ENCODE peak calls at places on chromosome 13, in ten cellular contexts. One of them, this sample, is unnamed.
A peak's percentile ranks its signal among the peaks of the same experiment; 100 is the strongest.

GRCh38 chr13:53198017-53198416 is 169.4 kb downstream of the OLFM4 start:
- DNase-seq in AG04449: no peak
- DNase-seq in astrocyte of the spinal cord: no peak
- DNase-seq in Kasumi-1: peak; percentile 62
- DNase-seq in Right ventricle myocardium superior: no peak
- DNase-seq in AML-193: peak; percentile 5
- DNase-seq in tibial artery: no peak
- DNase-seq in Ammon's horn: peak; percentile 40
- DNase-seq in GM03348: no peak
- DNase-seq in DMS153: peak; percentile 65
- DNase-seq in this sample: no peak

GRCh38 chr13:77979721-77980377 is 61.2 kb upstream of the EDNRB start:
- DNase-seq in GM03348: no peak
- DNase-seq in AML-193: no peak
- DNase-seq in Kasumi-1: no peak
- DNase-seq in Ammon's horn: no peak
- DNase-seq in DMS153: no peak
- DNase-seq in tibial artery: no peak
- DNase-seq in astrocyte of the spinal cord: no peak
- DNase-seq in AG04449: no peak
- DNase-seq in Right ventricle myocardium superior: no peak
- DNase-seq in this sample: no peak

GRCh38 chr13:110331362-110331761 is 24.3 kb downstream of the COL4A2 start:
- DNase-seq in DMS153: no peak
- DNase-seq in astrocyte of the spinal cord: peak; percentile 97
- DNase-seq in Right ventricle myocardium superior: no peak
- DNase-seq in Ammon's horn: no peak
- DNase-seq in AML-193: no peak
- DNase-seq in Kasumi-1: no peak
- DNase-seq in AG04449: no peak
- DNase-seq in tibial artery: peak; percentile 67
- DNase-seq in GM03348: peak; percentile 59
- DNase-seq in this sample: no peak

GRCh38 chr13:21061077-21061945 is at the start of gene LATS2:
- DNase-seq in tibial artery: peak; percentile 98
- DNase-seq in Ammon's horn: peak; percentile 92
- DNase-seq in AML-193: peak; percentile 94
- DNase-seq in AG04449: peak; percentile 70
- DNase-seq in astrocyte of the spinal cord: peak; percentile 95
- DNase-seq in Kasumi-1: peak; percentile 12
- DNase-seq in DMS153: no peak
- DNase-seq in GM03348: peak; percentile 97
- DNase-seq in Right ventricle myocardium superior: peak; percentile 99
- DNase-seq in this sample: peak; percentile 88

GRCh38 chr13:113552079-113552478 is 32.5 kb upstream of the TFDP1 start:
- DNase-seq in AML-193: no peak
- DNase-seq in GM03348: no peak
- DNase-seq in Kasumi-1: no peak
- DNase-seq in tibial artery: peak; percentile 52
- DNase-seq in DMS153: no peak
- DNase-seq in AG04449: no peak
- DNase-seq in Right ventricle myocardium superior: no peak
- DNase-seq in astrocyte of the spinal cord: no peak
- DNase-seq in Ammon's horn: no peak
- DNase-seq in this sample: no peak

GRCh38 chr13:44368062-44368591 is 5.5 kb upstream of the SERP2 start:
- DNase-seq in DMS153: no peak
- DNase-seq in tibial artery: no peak
- DNase-seq in GM03348: peak; percentile 51
- DNase-seq in AG04449: peak; percentile 26
- DNase-seq in astrocyte of the spinal cord: peak; percentile 64
- DNase-seq in Ammon's horn: no peak
- DNase-seq in Right ventricle myocardium superior: no peak
- DNase-seq in Kasumi-1: no peak
- DNase-seq in AML-193: no peak
- DNase-seq in this sample: no peak

GRCh38 chr13:44770951-44771350 is 194.8 kb upstream of the TSC22D1 start:
- DNase-seq in GM03348: no peak
- DNase-seq in DMS153: no peak
- DNase-seq in Right ventricle myocardium superior: no peak
- DNase-seq in astrocyte of the spinal cord: no peak
- DNase-seq in Kasumi-1: no peak
- DNase-seq in tibial artery: no peak
- DNase-seq in AG04449: no peak
- DNase-seq in Ammon's horn: no peak
- DNase-seq in AML-193: no peak
- DNase-seq in this sample: no peak

GRCh38 chr13:43965446-43965845 is 85.7 kb downstream of the LACC1 start:
- DNase-seq in Ammon's horn: no peak
- DNase-seq in Kasumi-1: no peak
- DNase-seq in DMS153: no peak
- DNase-seq in AG04449: no peak
- DNase-seq in AML-193: no peak
- DNase-seq in tibial artery: no peak
- DNase-seq in Right ventricle myocardium superior: no peak
- DNase-seq in GM03348: no peak
- DNase-seq in astrocyte of the spinal cord: no peak
- DNase-seq in this sample: no peak

GRCh38 chr13:113489171-113489548 is 1.4 kb downstream of the DCUN1D2 start:
- DNase-seq in AML-193: no peak
- DNase-seq in Right ventricle myocardium superior: no peak
- DNase-seq in astrocyte of the spinal cord: no peak
- DNase-seq in Kasumi-1: no peak
- DNase-seq in GM03348: no peak
- DNase-seq in tibial artery: no peak
- DNase-seq in Ammon's horn: no peak
- DNase-seq in DMS153: no peak
- DNase-seq in AG04449: no peak
- DNase-seq in this sample: no peak

GRCh38 chr13:111436446-111436845 is 116.0 kb downstream of the TEX29 start:
- DNase-seq in astrocyte of the spinal cord: no peak
- DNase-seq in Kasumi-1: no peak
- DNase-seq in AML-193: no peak
- DNase-seq in Ammon's horn: no peak
- DNase-seq in AG04449: no peak
- DNase-seq in GM03348: no peak
- DNase-seq in tibial artery: no peak
- DNase-seq in DMS153: no peak
- DNase-seq in Right ventricle myocardium superior: no peak
- DNase-seq in this sample: no peak

GRCh38 chr13:38262211-38262610 is 87.4 kb upstream of the UFM1 start:
- DNase-seq in Right ventricle myocardium superior: no peak
- DNase-seq in Kasumi-1: no peak
- DNase-seq in tibial artery: no peak
- DNase-seq in DMS153: no peak
- DNase-seq in AML-193: no peak
- DNase-seq in AG04449: peak; percentile 7
- DNase-seq in Ammon's horn: no peak
- DNase-seq in GM03348: peak; percentile 77
- DNase-seq in astrocyte of the spinal cord: peak; percentile 36
- DNase-seq in this sample: no peak

GRCh38 chr13:50543767-50544166 is 299.7 kb downstream of the DLEU7 start:
- DNase-seq in Right ventricle myocardium superior: no peak
- DNase-seq in Ammon's horn: peak; percentile 36
- DNase-seq in Kasumi-1: no peak
- DNase-seq in AG04449: peak; percentile 65
- DNase-seq in AML-193: no peak
- DNase-seq in GM03348: peak; percentile 65
- DNase-seq in astrocyte of the spinal cord: peak; percentile 92
- DNase-seq in DMS153: no peak
- DNase-seq in tibial artery: no peak
- DNase-seq in this sample: no peak

This sample was measured in HL-60.